ENCODE peak calls at places on chromosomes 12 and 14, in nine cellular contexts. L is Peyer's patch, R is ovary, G is uterus, K is stomach, S is transverse colon, O is tibial nerve, D is spleen, U is body of pancreas. X is an unnamed sample. For H3K9me3, the result is how much of the 10 kb centered on the place peaks cover.

GRCh38 chr12:29756741-29757390 is 26.9 kb downstream of the TMTC1 start:
- DNase-seq in G (no peak), D (no peak), L (no peak), K (no peak), O (no peak), U (no peak), S (no peak), R (no peak), X (no peak)

GRCh38 chr12:49698619-49699545 is 8.3 kb downstream of the FMNL3 start:
- DNase-seq in K (no peak), D (peak), O (no peak), R (no peak), S (peak), L (peak), U (no peak), G (no peak), X (no peak)

GRCh38 chr12:94172973-94173372 is 24.6 kb downstream of the PLXNC1 start:
- DNase-seq in D (no peak), L (no peak), G (no peak), S (peak), K (peak), O (no peak), U (no peak), R (no peak), X (no peak)

GRCh38 chr14:37668646-37669045 is 73.2 kb downstream of the TTC6 start:
- DNase-seq in U (no peak), S (no peak), G (no peak), D (no peak), L (no peak), O (no peak), K (no peak), R (no peak), X (no peak)

GRCh38 chr12:111201495-111202236 is 167.2 kb downstream of the PHETA1 start:
- DNase-seq in G (no peak), S (no peak), R (no peak), U (no peak), L (no peak), D (no peak), O (no peak), K (no peak), X (no peak)

GRCh38 chr14:97390031-97390729 is 593.0 kb downstream of the VRK1 start:
- DNase-seq in R (no peak), O (peak), D (no peak), U (peak), G (peak), S (no peak), K (no peak), L (no peak), X (no peak)

GRCh38 chr12:90298289-90298948 is 589.8 kb upstream of the ATP2B1 start:
- DNase-seq in S (no peak), R (no peak), G (no peak), U (no peak), O (no peak), K (no peak), L (no peak), D (no peak), X (no peak)

GRCh38 chr12:2295941-2296461 is 243.2 kb downstream of the CACNA1C start:
- DNase-seq in L (no peak), K (no peak), O (no peak), U (no peak), G (no peak), R (no peak), S (no peak), D (no peak), X (no peak)

GRCh38 chr12:96219700-96220206 is 25.6 kb downstream of the ELK3 start:
- DNase-seq in S (no peak), K (no peak), R (no peak), L (no peak), G (no peak), O (no peak), U (no peak), D (no peak), X (no peak)

GRCh38 chr12:53077030-53077429 is 2.2 kb downstream of the SPRYD3 start:
- DNase-seq in G (no peak), O (no peak), D (no peak), L (no peak), S (no peak), U (peak), R (no peak), K (no peak), X (no peak)

GRCh38 chr12:113463746-113464743 is 7.6 kb downstream of the LHX5 start:
- DNase-seq in G (no peak), S (no peak), R (no peak), K (no peak), U (no peak), O (no peak), D (no peak), L (no peak), X (no peak)

GRCh38 chr14:68039593-68039992 is 220.0 kb downstream of the RAD51B start:
- DNase-seq in D (no peak), K (no peak), O (no peak), G (no peak), S (no peak), L (no peak), U (no peak), R (no peak), X (no peak)

GRCh38 chr12:94109154-94109553 is 39.2 kb upstream of the PLXNC1 start:
- DNase-seq in S (no peak), G (no peak), O (no peak), R (no peak), L (no peak), K (no peak), U (no peak), D (no peak), X (no peak)

GRCh38 chr12:5003025-5003666 is 40.5 kb upstream of the KCNA5 start:
- DNase-seq in G (peak), O (peak), U (peak), K (peak), R (no peak), S (peak), D (peak), L (no peak), X (no peak)

GRCh38 chr12:52006726-52007157 is at the start of gene TAMALIN:
- DNase-seq in G (peak), D (peak), L (peak), K (peak), O (peak), S (peak), R (peak), U (peak), X (no peak)

GRCh38 chr12:46711756-46712155 is 114.0 kb downstream of the SLC38A4 start:
- DNase-seq in O (no peak), D (no peak), R (no peak), K (no peak), S (no peak), U (no peak), G (no peak), L (no peak), X (no peak)

GRCh38 chr14:95455246-95455645 is 61.2 kb downstream of the SYNE3 start:
- DNase-seq in S (no peak), U (no peak), O (no peak), R (no peak), K (no peak), D (no peak), G (no peak), L (no peak), X (no peak)
- TF ChIP-seq POLR2A in S (no peak), U (no peak), O (no peak), R (no peak), K (no peak), D (no peak), G (no peak), L (no peak), X (no peak)

GRCh38 chr12:31837913-31838312 is 109.1 kb upstream of the AMN1 start:
- DNase-seq in U (no peak), G (no peak), R (no peak), K (no peak), D (no peak), L (no peak), S (no peak), O (no peak), X (no peak)
- H3K9me3 ChIP-seq in U (under half), G (under half), R (under half), K (under half), D (under half), L (under half), S (under half), O (under half), X (under half)

GRCh38 chr12:25364529-25365339 is 114.0 kb upstream of the KRAS start:
- DNase-seq in R (no peak), D (no peak), S (no peak), U (no peak), L (no peak), K (no peak), O (no peak), G (no peak), X (no peak)
- H3K4me3 ChIP-seq in R (no peak), D (no peak), S (no peak), U (no peak), L (no peak), K (no peak), O (no peak), G (no peak), X (no peak)

GRCh38 chr14:26132061-26132460 is 465.8 kb downstream of the NOVA1 start:
- DNase-seq in G (no peak), S (no peak), U (no peak), K (no peak), D (no peak), R (no peak), O (no peak), L (no peak), X (no peak)
- TF ChIP-seq POLR2A in G (no peak), S (no peak), U (no peak), K (no peak), D (no peak), R (no peak), O (no peak), L (no peak), X (no peak)

GRCh38 chr12:68537571-68537970 is 73.1 kb upstream of the RAP1B start:
- DNase-seq in L (no peak), O (no peak), D (no peak), R (no peak), G (no peak), U (no peak), K (no peak), S (no peak), X (no peak)
- H3K9me3 ChIP-seq in L (under half), O (under half), D (under half), R (under half), G (under half), U (under half), K (under half), S (under half), X (under half)

GRCh38 chr12:80058586-80058985 is 40.8 kb upstream of the OTOGL start:
- DNase-seq in O (no peak), D (no peak), R (no peak), G (no peak), K (no peak), S (no peak), U (no peak), L (no peak), X (no peak)

GRCh38 chr12:80056232-80056631 is 43.1 kb upstream of the OTOGL start:
- DNase-seq in O (no peak), U (no peak), G (no peak), L (no peak), D (no peak), K (no peak), S (no peak), R (no peak), X (no peak)

GRCh38 chr12:80056845-80057244 is 42.5 kb upstream of the OTOGL start:
- DNase-seq in S (no peak), D (no peak), G (peak), K (peak), L (no peak), O (no peak), U (peak), R (peak), X (no peak)

GRCh38 chr12:80053048-80053790 is 46.1 kb upstream of the OTOGL start:
- DNase-seq in U (peak), G (peak), K (peak), R (peak), O (peak), L (no peak), S (peak), D (no peak), X (peak)
- H3K4me3 ChIP-seq in U (no peak), G (no peak), K (no peak), R (no peak), O (no peak), L (no peak), S (no peak), D (no peak), X (no peak)

GRCh38 chr14:50062438-50063039 is 53.8 kb downstream of the VCPKMT start:
- DNase-seq in D (peak), L (peak), O (no peak), S (peak), U (peak), R (no peak), K (peak), G (peak), X (no peak)

GRCh38 chr14:50063876-50064420 is 52.4 kb downstream of the VCPKMT start:
- DNase-seq in K (no peak), O (no peak), G (no peak), D (peak), U (no peak), R (no peak), S (no peak), L (no peak), X (no peak)

GRCh38 chr14:50059773-50060629 is 56.4 kb downstream of the VCPKMT start:
- DNase-seq in O (no peak), U (no peak), L (peak), D (peak), S (no peak), R (no peak), K (no peak), G (no peak), X (no peak)

GRCh38 chr14:50060871-50061663 is 55.3 kb downstream of the VCPKMT start:
- DNase-seq in O (peak), R (peak), G (peak), L (peak), K (no peak), D (peak), S (peak), U (peak), X (no peak)

GRCh38 chr14:50061664-50062437 is 54.5 kb downstream of the VCPKMT start:
- DNase-seq in L (peak), D (peak), S (peak), U (peak), O (no peak), R (no peak), K (peak), G (peak), X (no peak)
- TF ChIP-seq POLR2A in L (peak), D (no peak), S (peak), U (no peak), O (no peak), R (no peak), K (no peak), G (no peak), X (no peak)

X was measured in esophagus muscularis mucosa.